ENCODE peak calls at places on chromosome 16, in five cellular contexts. Y, H, I, S and Q are unnamed samples.
A peak's percentile ranks its signal among the peaks of the same experiment; 100 is the strongest.

GRCh38 chr16:63067141-63067540 is 1030.9 kb upstream of the CDH8 start:
- DNase-seq in I (no peak), H (no peak), Y (no peak), S (no peak), Q (no peak)

GRCh38 chr16:73060216-73060615 is 12.3 kb upstream of the ZFHX3 start:
- DNase-seq in H (no peak), Y (no peak), S (no peak), I (no peak), Q (no peak)

GRCh38 chr16:86436466-86437185 is 73.7 kb upstream of the FOXF1 start:
- DNase-seq in S (no peak), Y (no peak), I (no peak), H (no peak), Q (no peak)

GRCh38 chr16:6031567-6031966 is 934.0 kb upstream of the EEF2KMT start:
- DNase-seq in I (no peak), H (no peak), S (no peak), Y (no peak), Q (no peak)

GRCh38 chr16:55171241-55171640 is 152.8 kb upstream of the IRX6 start:
- DNase-seq in H (no peak), Y (no peak), S (no peak), I (no peak), Q (no peak)

GRCh38 chr16:50425648-50426047 is 56.9 kb upstream of the BRD7 start:
- DNase-seq in I (no peak), Y (no peak), H (no peak), S (no peak), Q (no peak)

GRCh38 chr16:66933776-66934137 is 445 bp downstream of the CIAO2B start:
- DNase-seq in H (no peak), Y (no peak), S (no peak), I (no peak), Q (no peak)

GRCh38 chr16:17556276-17557052 is 85.7 kb upstream of the XYLT1 start:
- DNase-seq in Y (no peak), I (peak; percentile 11), S (peak; percentile 36), H (no peak), Q (peak; percentile 29)

GRCh38 chr16:71937868-71938510 is 42.7 kb downstream of the IST1 start:
- DNase-seq in H (no peak), I (no peak), Y (no peak), S (no peak), Q (no peak)

GRCh38 chr16:4538386-4539235 is at the start of gene CDIP1:
- DNase-seq in I (peak; percentile 97), Y (peak; percentile 96), S (peak; percentile 93), H (peak; percentile 84), Q (peak; percentile 92)

GRCh38 chr16:61024180-61024900 is 1011.9 kb downstream of the CDH8 start:
- DNase-seq in I (no peak), S (no peak), H (no peak), Y (no peak), Q (no peak)

GRCh38 chr16:11160676-11161115 is 95.3 kb downstream of the SOCS1 start:
- DNase-seq in S (no peak), H (no peak), I (no peak), Y (peak; percentile 79), Q (no peak)

GRCh38 chr16:65409505-65409904 is 287.6 kb upstream of the CDH11 start:
- DNase-seq in H (no peak), I (no peak), Y (no peak), S (peak; percentile 63), Q (no peak)

GRCh38 chr16:56623637-56624036 is 1.9 kb upstream of the MT1E start:
- DNase-seq in I (no peak), S (no peak), H (no peak), Y (no peak), Q (no peak)

GRCh38 chr16:324451-325334 is 27.8 kb downstream of the AXIN1 start:
- DNase-seq in I (no peak), S (no peak), H (peak; percentile 44), Y (no peak), Q (peak; percentile 68)